ENCODE peak calls at places on chromosomes 11 and 22, in six cellular contexts. T, W, H, V, D and K are unnamed samples. For H3K9me3, the result is how much of the 10 kb centered on the place peaks cover.

GRCh38 chr11:3807856-3808845 is at the start of gene PGAP2:
- DNase-seq in W (peak), D (peak), V (peak), H (peak), T (peak), K (peak)

GRCh38 chr11:130865091-130865771 is 51.0 kb downstream of the SNX19 start:
- DNase-seq in V (peak), T (peak), W (no peak), D (no peak), H (no peak), K (no peak)

GRCh38 chr11:39236916-39237315 is 2222.5 kb downstream of the LRRC4C start:
- DNase-seq in D (peak), H (no peak), T (no peak), W (no peak), V (no peak), K (peak)

GRCh38 chr22:22730655-22731373 is 86.4 kb downstream of the GGTLC2 start:
- DNase-seq in T (no peak), W (no peak), D (no peak), H (no peak), V (no peak), K (no peak)

GRCh38 chr11:119758291-119758690 is 29.3 kb upstream of the NECTIN1 start:
- DNase-seq in H (no peak), T (no peak), V (no peak), W (peak), D (no peak), K (no peak)

GRCh38 chr22:23622634-23623033 is 9.5 kb downstream of the DRICH1 start:
- DNase-seq in T (no peak), D (no peak), W (no peak), H (no peak), V (no peak), K (peak)

GRCh38 chr22:36461665-36462474 is 19.6 kb downstream of the TXN2 start:
- DNase-seq in H (no peak), D (peak), T (peak), V (peak), W (peak), K (peak)

GRCh38 chr11:11403763-11404725 is 51.0 kb upstream of the CSNK2A3 start:
- DNase-seq in W (peak), H (no peak), V (peak), T (no peak), D (no peak), K (no peak)

GRCh38 chr11:69290791-69291190 is 3.2 kb upstream of the MYEOV start:
- DNase-seq in V (no peak), H (no peak), D (no peak), T (no peak), W (no peak), K (no peak)

GRCh38 chr11:12880327-12880726 is 128.8 kb upstream of the RASSF10 start:
- DNase-seq in D (no peak), V (no peak), W (no peak), H (no peak), T (no peak), K (no peak)

GRCh38 chr11:119700030-119700429 is 29.0 kb downstream of the NECTIN1 start:
- DNase-seq in D (no peak), T (no peak), W (no peak), V (no peak), H (no peak), K (no peak)

GRCh38 chr11:44424841-44425240 is 114.9 kb upstream of the ALX4 start:
- DNase-seq in V (no peak), W (no peak), D (peak), H (no peak), T (no peak), K (peak)

GRCh38 chr11:126357969-126358762 is 2.7 kb downstream of the ST3GAL4 start:
- DNase-seq in D (no peak), V (no peak), T (no peak), H (no peak), W (no peak), K (no peak)

GRCh38 chr11:29844701-29845379 is 172.0 kb downstream of the KCNA4 start:
- DNase-seq in V (no peak), D (no peak), T (no peak), W (no peak), H (no peak), K (no peak)

GRCh38 chr22:39184586-39185577 is 32.4 kb upstream of the CBX7 start:
- DNase-seq in H (no peak), W (peak), D (no peak), V (no peak), T (no peak), K (no peak)

GRCh38 chr11:45457649-45458048 is 171.5 kb upstream of the SYT13 start:
- DNase-seq in D (peak), V (peak), T (no peak), H (no peak), W (peak), K (no peak)

GRCh38 chr11:528166-528814 is 7.1 kb downstream of the HRAS start:
- DNase-seq in W (no peak), T (no peak), D (no peak), H (no peak), V (peak), K (no peak)

GRCh38 chr11:71190551-71190950 is 61.8 kb downstream of the SHANK2 start:
- DNase-seq in V (no peak), D (no peak), H (no peak), W (no peak), T (no peak), K (no peak)

GRCh38 chr11:69496202-69496557 is 14.7 kb downstream of the LINC01488 start:
- DNase-seq in T (no peak), W (no peak), V (no peak), D (no peak), H (no peak), K (no peak)

GRCh38 chr22:29477919-29478318 is 2.1 kb upstream of the NEFH start:
- DNase-seq in W (no peak), V (no peak), T (no peak), D (no peak), H (no peak), K (no peak)

GRCh38 chr11:126113515-126113957 is 50.9 kb upstream of the CDON start:
- DNase-seq in D (peak), H (no peak), T (no peak), W (peak), V (peak), K (peak)

GRCh38 chr22:27930246-27931060 is 11.4 kb upstream of the PITPNB start:
- DNase-seq in H (no peak), W (no peak), T (no peak), D (peak), V (no peak), K (no peak)

GRCh38 chr11:32594272-32594671 is 10.6 kb downstream of the EIF3M start:
- DNase-seq in H (no peak), V (no peak), W (no peak), T (no peak), D (no peak), K (no peak)

GRCh38 chr11:85256433-85256832 is 370.7 kb downstream of the DLG2 start:
- DNase-seq in D (no peak), T (no peak), H (no peak), W (no peak), V (no peak), K (no peak)

GRCh38 chr11:131584694-131585592 is 214.5 kb downstream of the NTM start:
- DNase-seq in W (peak), D (no peak), T (peak), V (no peak), H (peak), K (no peak)

GRCh38 chr11:28346209-28346608 is 238.0 kb downstream of the METTL15 start:
- DNase-seq in H (no peak), V (no peak), D (peak), T (no peak), W (peak), K (peak)
- H2AFZ ChIP-seq in H (no peak), V (no peak), D (no peak), T (no peak), W (no peak), K (no peak)

DNA sequence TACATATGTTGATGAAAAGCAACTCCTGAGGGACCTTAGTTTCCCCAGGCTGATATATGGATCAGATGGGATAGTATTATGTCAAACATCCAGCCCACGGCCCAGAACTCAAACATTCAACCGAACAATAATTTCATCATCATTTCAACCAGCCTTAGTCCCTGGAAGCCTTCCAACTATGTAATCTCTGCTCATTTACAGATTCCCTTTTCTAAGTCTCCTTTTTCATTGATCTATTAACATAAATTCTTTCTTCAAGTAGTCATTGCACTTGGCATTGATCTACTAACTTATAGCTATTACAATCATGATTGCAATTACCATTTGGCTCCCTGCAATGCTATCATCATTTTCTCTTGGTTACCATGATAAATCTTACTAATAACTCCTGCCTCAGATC is 175.0 kb downstream of the RRAS2 start:
- DNase-seq in T (no peak), D (no peak), W (peak), H (no peak), V (no peak), K (no peak)
- H3K9me3 ChIP-seq in T (under half), D (under half), W (under half), H (under half), V (under half), K (under half)

DNA sequence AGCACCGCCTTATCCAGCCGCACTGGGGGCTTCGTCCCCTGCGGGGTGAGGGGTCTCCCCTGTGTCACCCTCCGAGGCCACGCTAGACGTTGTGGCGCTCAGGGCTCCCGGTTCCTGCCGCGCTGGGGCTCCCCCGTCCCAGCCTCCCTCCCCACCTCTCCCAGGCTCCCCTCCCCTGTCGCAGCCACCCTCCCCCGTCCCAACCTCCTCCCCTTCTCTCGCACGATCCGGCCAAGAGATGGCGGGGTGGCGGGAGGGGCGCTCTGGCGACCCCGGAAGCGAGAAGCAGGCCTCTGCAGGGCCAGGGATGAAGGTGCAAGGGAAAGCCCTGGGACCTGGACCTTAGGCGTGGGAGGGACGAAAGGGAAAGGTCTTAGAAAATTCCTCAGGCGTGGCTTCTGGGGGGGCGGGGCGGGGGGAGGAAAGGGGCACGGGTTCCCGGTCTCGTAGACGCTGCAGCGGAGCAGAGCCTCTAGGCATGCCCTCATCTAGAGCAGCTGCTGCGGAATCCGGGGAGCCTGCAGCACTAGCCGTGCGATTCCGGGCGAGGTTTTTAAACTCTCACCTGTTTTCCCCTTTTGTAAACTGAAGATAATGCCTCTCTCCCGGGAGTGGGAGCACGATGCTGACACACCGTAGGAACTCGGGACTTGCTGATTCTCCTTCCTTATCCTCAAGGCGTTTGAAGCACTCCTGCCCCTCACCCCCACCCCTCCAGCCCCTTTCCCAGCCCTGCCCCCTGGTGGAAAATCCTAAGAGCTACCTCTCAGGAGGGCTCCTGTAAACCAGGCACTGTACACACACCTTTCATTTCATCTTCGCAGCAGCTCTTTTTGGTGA is 14.4 kb downstream of the KCNJ5 start:
- DNase-seq in T (peak), V (peak), D (peak), W (peak), H (no peak), K (peak)
- H2AFZ ChIP-seq in T (no peak), V (peak), D (peak), W (peak), H (no peak), K (peak)

GRCh38 chr11:2649400-2649799 is 50.4 kb downstream of the KCNQ1OT1 start:
- DNase-seq in W (no peak), T (no peak), D (no peak), V (no peak), H (no peak), K (no peak)

GRCh38 chr11:2645779-2646118 is 54.0 kb downstream of the KCNQ1OT1 start:
- DNase-seq in W (no peak), D (no peak), V (no peak), H (no peak), T (no peak), K (no peak)

GRCh38 chr11:2647953-2648352 is 51.8 kb downstream of the KCNQ1OT1 start:
- DNase-seq in W (no peak), V (no peak), D (no peak), T (no peak), H (no peak), K (no peak)

GRCh38 chr11:2644844-2645778 is 54.7 kb downstream of the KCNQ1OT1 start:
- DNase-seq in W (no peak), D (no peak), V (no peak), H (no peak), T (no peak), K (no peak)

DNA sequence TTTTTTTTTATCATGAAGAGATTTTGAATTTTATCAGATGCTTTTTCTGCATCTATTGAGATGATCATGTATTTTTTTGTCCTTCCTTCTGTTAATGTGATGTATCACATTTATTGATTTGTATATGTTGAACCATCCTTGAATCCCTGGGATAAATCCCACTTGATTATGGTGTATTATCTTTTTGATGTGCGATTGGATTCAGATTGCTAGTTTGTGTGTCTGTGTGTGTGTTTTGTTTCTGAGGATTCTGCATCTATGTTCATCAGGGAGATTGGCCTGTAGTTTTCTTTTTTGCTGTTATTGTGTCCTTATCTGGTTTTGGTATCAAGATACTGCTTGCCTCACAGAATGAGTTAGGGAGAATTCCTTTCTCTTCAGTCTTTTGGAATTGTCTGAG is 52.6 kb downstream of the KCNQ1OT1 start:
- DNase-seq in H (no peak), V (no peak), W (no peak), D (no peak), T (no peak), K (no peak)
- H3K9me3 ChIP-seq in H (under half), V (half or more), W (under half), D (under half), T (under half), K (under half)

GRCh38 chr11:77126861-77127673 is 979 bp upstream of the MYO7A start:
- DNase-seq in D (peak), W (peak), V (peak), T (peak), H (peak), K (peak)

GRCh38 chr11:77129069-77129840 is 1.2 kb downstream of the MYO7A start:
- DNase-seq in D (no peak), H (no peak), T (no peak), V (no peak), W (no peak), K (no peak)

GRCh38 chr11:77127674-77127968 is 425 bp upstream of the MYO7A start:
- DNase-seq in D (no peak), V (no peak), W (no peak), T (no peak), H (peak), K (no peak)

GRCh38 chr11:77126156-77126775 is 1.8 kb upstream of the MYO7A start:
- DNase-seq in W (no peak), V (no peak), H (no peak), T (no peak), D (no peak), K (no peak)

DNA sequence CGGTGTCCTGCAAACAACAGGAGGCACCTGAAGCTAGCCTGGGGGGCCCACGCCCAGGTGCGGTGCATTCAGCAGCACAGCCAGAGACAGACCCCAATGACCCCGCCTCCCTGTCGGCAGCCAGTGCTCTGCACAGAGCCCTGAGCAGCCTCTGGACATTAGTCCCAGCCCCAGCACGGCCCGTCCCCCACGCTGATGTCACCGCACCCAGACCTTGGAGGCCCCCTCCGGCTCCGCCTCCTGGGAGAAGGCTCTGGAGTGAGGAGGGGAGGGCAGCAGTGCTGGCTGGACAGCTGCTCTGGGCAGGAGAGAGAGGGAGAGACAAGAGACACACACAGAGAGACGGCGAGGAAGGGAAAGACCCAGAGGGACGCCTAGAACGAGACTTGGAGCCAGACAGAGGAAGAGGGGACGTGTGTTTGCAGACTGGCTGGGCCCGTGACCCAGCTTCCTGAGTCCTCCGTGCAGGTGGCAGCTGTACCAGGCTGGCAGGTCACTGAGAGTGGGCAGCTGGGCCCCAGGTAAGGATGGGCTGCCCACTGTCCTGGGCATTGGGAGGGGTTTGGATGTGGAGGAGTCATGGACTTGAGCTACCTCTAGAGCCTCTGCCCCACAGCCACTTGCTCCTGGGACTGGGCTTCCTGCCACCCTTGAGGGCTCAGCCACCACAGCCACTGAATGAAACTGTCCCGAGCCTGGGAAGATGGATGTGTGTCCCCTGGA is at the start of gene MYO7A:
- DNase-seq in T (peak), H (peak), V (peak), D (no peak), W (peak), K (no peak)
- H2AFZ ChIP-seq in T (no peak), H (peak), V (peak), D (peak), W (peak), K (peak)